ENCODE peak calls at places on chromosomes 5 and 9, in six cellular contexts. One of them, this sample, is unnamed.

GRCh38 chr9:119556129-119556875 is 187.1 kb upstream of the BRINP1 start:
- DNase-seq in naive thymus-derived CD8-positive, alpha-beta T cell: no peak
- DNase-seq in T-helper 2 cell treated with Interferon-gamma antibody and Interleukin-4, amounts not matched to agents 5 μg/mL and 100 μg/mL, for 36 hours: peak; percentile 48
- DNase-seq in stimulated activated CD8-positive, alpha-beta memory T cell treated with anti-CD3 and anti-CD28 coated beads, Interleukin-12 subunit alpha, Interleukin-12 subunit beta, amount 100 ng/mL, for 1 hour: peak; percentile 2
- DNase-seq in T-cell: no peak
- DNase-seq in activated CD4-positive, CD25-positive, alpha-beta regulatory T cell treated with anti-CD3 and anti-CD28 coated beads, Interleukin-2, amount 50 U/mL, for 16 hours: no peak
- DNase-seq in this sample: peak; percentile 1

GRCh38 chr5:63408984-63409383 is 553.3 kb downstream of the HTR1A start:
- DNase-seq in naive thymus-derived CD8-positive, alpha-beta T cell: no peak
- DNase-seq in T-helper 2 cell treated with Interferon-gamma antibody and Interleukin-4, amounts not matched to agents 5 μg/mL and 100 μg/mL, for 36 hours: no peak
- DNase-seq in stimulated activated CD8-positive, alpha-beta memory T cell treated with anti-CD3 and anti-CD28 coated beads, Interleukin-12 subunit alpha, Interleukin-12 subunit beta, amount 100 ng/mL, for 1 hour: no peak
- DNase-seq in T-cell: no peak
- DNase-seq in activated CD4-positive, CD25-positive, alpha-beta regulatory T cell treated with anti-CD3 and anti-CD28 coated beads, Interleukin-2, amount 50 U/mL, for 16 hours: no peak
- DNase-seq in this sample: no peak

GRCh38 chr5:176157656-176158055 is 80.6 kb upstream of the SIMC1 start:
- DNase-seq in naive thymus-derived CD8-positive, alpha-beta T cell: no peak
- DNase-seq in T-helper 2 cell treated with Interferon-gamma antibody and Interleukin-4, amounts not matched to agents 5 μg/mL and 100 μg/mL, for 36 hours: no peak
- DNase-seq in stimulated activated CD8-positive, alpha-beta memory T cell treated with anti-CD3 and anti-CD28 coated beads, Interleukin-12 subunit alpha, Interleukin-12 subunit beta, amount 100 ng/mL, for 1 hour: no peak
- DNase-seq in T-cell: no peak
- DNase-seq in activated CD4-positive, CD25-positive, alpha-beta regulatory T cell treated with anti-CD3 and anti-CD28 coated beads, Interleukin-2, amount 50 U/mL, for 16 hours: no peak
- DNase-seq in this sample: no peak

GRCh38 chr9:121550569-121551512 is 51.2 kb upstream of the GGTA1 start:
- DNase-seq in naive thymus-derived CD8-positive, alpha-beta T cell: peak; percentile 80
- DNase-seq in T-helper 2 cell treated with Interferon-gamma antibody and Interleukin-4, amounts not matched to agents 5 μg/mL and 100 μg/mL, for 36 hours: peak; percentile 64
- DNase-seq in stimulated activated CD8-positive, alpha-beta memory T cell treated with anti-CD3 and anti-CD28 coated beads, Interleukin-12 subunit alpha, Interleukin-12 subunit beta, amount 100 ng/mL, for 1 hour: peak; percentile 49
- DNase-seq in T-cell: peak; percentile 50
- DNase-seq in activated CD4-positive, CD25-positive, alpha-beta regulatory T cell treated with anti-CD3 and anti-CD28 coated beads, Interleukin-2, amount 50 U/mL, for 16 hours: peak; percentile 30
- DNase-seq in this sample: peak; percentile 59

GRCh38 chr9:131436386-131436785 is 42.5 kb downstream of the PRRC2B start:
- DNase-seq in naive thymus-derived CD8-positive, alpha-beta T cell: no peak
- DNase-seq in T-helper 2 cell treated with Interferon-gamma antibody and Interleukin-4, amounts not matched to agents 5 μg/mL and 100 μg/mL, for 36 hours: no peak
- DNase-seq in stimulated activated CD8-positive, alpha-beta memory T cell treated with anti-CD3 and anti-CD28 coated beads, Interleukin-12 subunit alpha, Interleukin-12 subunit beta, amount 100 ng/mL, for 1 hour: no peak
- DNase-seq in T-cell: no peak
- DNase-seq in activated CD4-positive, CD25-positive, alpha-beta regulatory T cell treated with anti-CD3 and anti-CD28 coated beads, Interleukin-2, amount 50 U/mL, for 16 hours: no peak
- DNase-seq in this sample: no peak

GRCh38 chr9:35690447-35691324 is 961 bp upstream of the TPM2 start:
- DNase-seq in naive thymus-derived CD8-positive, alpha-beta T cell: no peak
- DNase-seq in T-helper 2 cell treated with Interferon-gamma antibody and Interleukin-4, amounts not matched to agents 5 μg/mL and 100 μg/mL, for 36 hours: peak; percentile 11
- DNase-seq in stimulated activated CD8-positive, alpha-beta memory T cell treated with anti-CD3 and anti-CD28 coated beads, Interleukin-12 subunit alpha, Interleukin-12 subunit beta, amount 100 ng/mL, for 1 hour: no peak
- DNase-seq in T-cell: no peak
- DNase-seq in activated CD4-positive, CD25-positive, alpha-beta regulatory T cell treated with anti-CD3 and anti-CD28 coated beads, Interleukin-2, amount 50 U/mL, for 16 hours: no peak
- DNase-seq in this sample: no peak

GRCh38 chr5:54845567-54845941 is 139.8 kb downstream of the ESM1 start:
- DNase-seq in naive thymus-derived CD8-positive, alpha-beta T cell: no peak
- DNase-seq in T-helper 2 cell treated with Interferon-gamma antibody and Interleukin-4, amounts not matched to agents 5 μg/mL and 100 μg/mL, for 36 hours: no peak
- DNase-seq in stimulated activated CD8-positive, alpha-beta memory T cell treated with anti-CD3 and anti-CD28 coated beads, Interleukin-12 subunit alpha, Interleukin-12 subunit beta, amount 100 ng/mL, for 1 hour: no peak
- DNase-seq in T-cell: no peak
- DNase-seq in activated CD4-positive, CD25-positive, alpha-beta regulatory T cell treated with anti-CD3 and anti-CD28 coated beads, Interleukin-2, amount 50 U/mL, for 16 hours: no peak
- DNase-seq in this sample: no peak

GRCh38 chr9:81224166-81224858 is 465.0 kb downstream of the TLE1 start:
- DNase-seq in naive thymus-derived CD8-positive, alpha-beta T cell: no peak
- DNase-seq in T-helper 2 cell treated with Interferon-gamma antibody and Interleukin-4, amounts not matched to agents 5 μg/mL and 100 μg/mL, for 36 hours: no peak
- DNase-seq in stimulated activated CD8-positive, alpha-beta memory T cell treated with anti-CD3 and anti-CD28 coated beads, Interleukin-12 subunit alpha, Interleukin-12 subunit beta, amount 100 ng/mL, for 1 hour: no peak
- DNase-seq in T-cell: no peak
- DNase-seq in activated CD4-positive, CD25-positive, alpha-beta regulatory T cell treated with anti-CD3 and anti-CD28 coated beads, Interleukin-2, amount 50 U/mL, for 16 hours: no peak
- DNase-seq in this sample: no peak

GRCh38 chr9:14251146-14252071 is 62.5 kb downstream of the NFIB start:
- DNase-seq in naive thymus-derived CD8-positive, alpha-beta T cell: no peak
- DNase-seq in T-helper 2 cell treated with Interferon-gamma antibody and Interleukin-4, amounts not matched to agents 5 μg/mL and 100 μg/mL, for 36 hours: no peak
- DNase-seq in stimulated activated CD8-positive, alpha-beta memory T cell treated with anti-CD3 and anti-CD28 coated beads, Interleukin-12 subunit alpha, Interleukin-12 subunit beta, amount 100 ng/mL, for 1 hour: no peak
- DNase-seq in T-cell: no peak
- DNase-seq in activated CD4-positive, CD25-positive, alpha-beta regulatory T cell treated with anti-CD3 and anti-CD28 coated beads, Interleukin-2, amount 50 U/mL, for 16 hours: no peak
- DNase-seq in this sample: no peak

GRCh38 chr5:132011561-132012384 is at the start of gene ACSL6:
- DNase-seq in naive thymus-derived CD8-positive, alpha-beta T cell: peak; percentile 39
- DNase-seq in T-helper 2 cell treated with Interferon-gamma antibody and Interleukin-4, amounts not matched to agents 5 μg/mL and 100 μg/mL, for 36 hours: peak; percentile 39
- DNase-seq in stimulated activated CD8-positive, alpha-beta memory T cell treated with anti-CD3 and anti-CD28 coated beads, Interleukin-12 subunit alpha, Interleukin-12 subunit beta, amount 100 ng/mL, for 1 hour: no peak
- DNase-seq in T-cell: no peak
- DNase-seq in activated CD4-positive, CD25-positive, alpha-beta regulatory T cell treated with anti-CD3 and anti-CD28 coated beads, Interleukin-2, amount 50 U/mL, for 16 hours: no peak
- DNase-seq in this sample: peak; percentile 51

GRCh38 chr9:130243015-130243881 is 22.3 kb upstream of the HMCN2 start:
- DNase-seq in naive thymus-derived CD8-positive, alpha-beta T cell: peak; percentile 76
- DNase-seq in T-helper 2 cell treated with Interferon-gamma antibody and Interleukin-4, amounts not matched to agents 5 μg/mL and 100 μg/mL, for 36 hours: peak; percentile 73
- DNase-seq in stimulated activated CD8-positive, alpha-beta memory T cell treated with anti-CD3 and anti-CD28 coated beads, Interleukin-12 subunit alpha, Interleukin-12 subunit beta, amount 100 ng/mL, for 1 hour: peak; percentile 72
- DNase-seq in T-cell: peak; percentile 58
- DNase-seq in activated CD4-positive, CD25-positive, alpha-beta regulatory T cell treated with anti-CD3 and anti-CD28 coated beads, Interleukin-2, amount 50 U/mL, for 16 hours: peak; percentile 74
- DNase-seq in this sample: peak; percentile 75

GRCh38 chr9:133238272-133238850 is 29.3 kb upstream of the OBP2B start:
- DNase-seq in naive thymus-derived CD8-positive, alpha-beta T cell: peak; percentile 45
- DNase-seq in T-helper 2 cell treated with Interferon-gamma antibody and Interleukin-4, amounts not matched to agents 5 μg/mL and 100 μg/mL, for 36 hours: peak; percentile 38
- DNase-seq in stimulated activated CD8-positive, alpha-beta memory T cell treated with anti-CD3 and anti-CD28 coated beads, Interleukin-12 subunit alpha, Interleukin-12 subunit beta, amount 100 ng/mL, for 1 hour: peak; percentile 4
- DNase-seq in T-cell: no peak
- DNase-seq in activated CD4-positive, CD25-positive, alpha-beta regulatory T cell treated with anti-CD3 and anti-CD28 coated beads, Interleukin-2, amount 50 U/mL, for 16 hours: no peak
- DNase-seq in this sample: no peak

This sample was measured in CD4-positive, alpha-beta memory T cell.